ENCODE peak calls at places on chromosome 20, in four cellular contexts. K, W, T and F are unnamed samples.

GRCh38 chr20:20593447-20594170 is 118.8 kb downstream of the RALGAPA2 start:
- DNase-seq in K (no peak), W (peak; percentile 81), T (peak; percentile 99), F (peak; percentile 65)

GRCh38 chr20:51531712-51532456 is 10.6 kb downstream of the NFATC2 start:
- DNase-seq in K (no peak), W (no peak), T (no peak), F (no peak)

GRCh38 chr20:43165611-43166010 is 24.1 kb downstream of the PTPRT start:
- DNase-seq in K (no peak), W (no peak), T (no peak), F (no peak)

GRCh38 chr20:3686867-3687321 is 5.1 kb upstream of the ADAM33 start:
- DNase-seq in K (peak; percentile 49), W (peak; percentile 97), T (no peak), F (peak; percentile 94)

GRCh38 chr20:53943522-53944291 is 126.7 kb downstream of the BCAS1 start:
- DNase-seq in K (no peak), W (peak; percentile 66), T (peak; percentile 6), F (peak; percentile 39)

GRCh38 chr20:35908007-35908406 is 46.3 kb downstream of the SCAND1 start:
- DNase-seq in K (no peak), W (no peak), T (no peak), F (no peak)

GRCh38 chr20:36271639-36272546 is 34.2 kb upstream of the DLGAP4 start:
- DNase-seq in K (no peak), W (no peak), T (no peak), F (no peak)

GRCh38 chr20:34004227-34004626 is 10.5 kb downstream of the RALY start:
- DNase-seq in K (no peak), W (no peak), T (no peak), F (no peak)

GRCh38 chr20:57391439-57392129 is 388 bp downstream of the RBM38 start:
- DNase-seq in K (no peak), W (peak; percentile 58), T (peak; percentile 41), F (no peak)

GRCh38 chr20:62348604-62349003 is 18.5 kb downstream of the LAMA5 start:
- DNase-seq in K (no peak), W (no peak), T (no peak), F (no peak)

GRCh38 chr20:52103911-52104545 is 87.6 kb downstream of the ZFP64 start:
- DNase-seq in K (no peak), W (peak; percentile 30), T (no peak), F (peak; percentile 14)